ENCODE peak calls at places on chromosomes 13 and 19, in four cellular contexts. One of them, this sample, is unnamed.
A peak's percentile ranks its signal among the peaks of the same experiment; 100 is the strongest.

GRCh38 chr13:99215466-99215865 is 14.8 kb downstream of the UBAC2 start:
- DNase-seq in right lobe of liver: no peak
- DNase-seq in heart right ventricle: no peak
- DNase-seq in Peyer's patch: peak; percentile 77
- DNase-seq in this sample: no peak

GRCh38 chr13:114108894-114109293 is 23.5 kb downstream of the RASA3 start:
- DNase-seq in Peyer's patch: peak; percentile 45
- DNase-seq in heart right ventricle: no peak
- DNase-seq in right lobe of liver: peak; percentile 15
- DNase-seq in this sample: no peak

GRCh38 chr13:32880636-32881035 is 135.6 kb upstream of the KL start:
- DNase-seq in Peyer's patch: no peak
- DNase-seq in right lobe of liver: no peak
- DNase-seq in heart right ventricle: no peak
- DNase-seq in this sample: no peak

GRCh38 chr19:30388819-30389218 is 16.6 kb downstream of the ZNF536 start:
- DNase-seq in heart right ventricle: no peak
- DNase-seq in right lobe of liver: no peak
- DNase-seq in Peyer's patch: no peak
- DNase-seq in this sample: no peak

GRCh38 chr13:111915104-111915551 is 151.8 kb upstream of the SOX1 start:
- DNase-seq in heart right ventricle: no peak
- DNase-seq in right lobe of liver: no peak
- DNase-seq in Peyer's patch: peak; percentile 31
- DNase-seq in this sample: no peak

GRCh38 chr19:1270168-1270853 is 1.2 kb downstream of the CIRBP start:
- DNase-seq in Peyer's patch: no peak
- DNase-seq in heart right ventricle: no peak
- DNase-seq in right lobe of liver: no peak
- DNase-seq in this sample: no peak

GRCh38 chr19:53467503-53468262 is at the start of gene ZNF813:
- DNase-seq in heart right ventricle: peak; percentile 95
- DNase-seq in right lobe of liver: peak; percentile 96
- DNase-seq in Peyer's patch: peak; percentile 99
- DNase-seq in this sample: peak; percentile 56

GRCh38 chr13:46339035-46339666 is 47.9 kb downstream of the RUBCNL start:
- DNase-seq in right lobe of liver: peak; percentile 45
- DNase-seq in Peyer's patch: peak; percentile 58
- DNase-seq in heart right ventricle: peak; percentile 13
- DNase-seq in this sample: no peak

GRCh38 chr13:21638319-21639282 is 32.3 kb upstream of the FGF9 start:
- DNase-seq in Peyer's patch: no peak
- DNase-seq in heart right ventricle: no peak
- DNase-seq in right lobe of liver: no peak
- DNase-seq in this sample: no peak

GRCh38 chr13:106475852-106476251 is 59.6 kb downstream of the EFNB2 start:
- DNase-seq in right lobe of liver: no peak
- DNase-seq in heart right ventricle: no peak
- DNase-seq in Peyer's patch: no peak
- DNase-seq in this sample: no peak

GRCh38 chr13:95420501-95420900 is 119.2 kb upstream of the ABCC4 start:
- DNase-seq in Peyer's patch: no peak
- DNase-seq in right lobe of liver: no peak
- DNase-seq in heart right ventricle: no peak
- DNase-seq in this sample: no peak

GRCh38 chr13:72313546-72313945 is 413.9 kb downstream of the MZT1 start:
- DNase-seq in Peyer's patch: no peak
- DNase-seq in right lobe of liver: no peak
- DNase-seq in heart right ventricle: no peak
- DNase-seq in this sample: no peak
- H3K27ac ChIP-seq in Peyer's patch: no peak overlapping the region
- H3K27ac ChIP-seq in right lobe of liver: no peak overlapping the region
- H3K27ac ChIP-seq in heart right ventricle: no peak overlapping the region
- H3K27ac ChIP-seq in this sample: no peak overlapping the region

GRCh38 chr13:110869805-110870706 is 44.8 kb downstream of the ANKRD10 start:
- DNase-seq in right lobe of liver: peak; percentile 77
- DNase-seq in heart right ventricle: peak; percentile 92
- DNase-seq in Peyer's patch: peak; percentile 78
- DNase-seq in this sample: peak; percentile 95
- H3K27ac ChIP-seq in right lobe of liver: peak overlapping the region; percentile 87
- H3K27ac ChIP-seq in heart right ventricle: peak overlapping the region; percentile 89
- H3K27ac ChIP-seq in Peyer's patch: peak overlapping the region; percentile 59
- H3K27ac ChIP-seq in this sample: peak overlapping the region; percentile 85

DNA sequence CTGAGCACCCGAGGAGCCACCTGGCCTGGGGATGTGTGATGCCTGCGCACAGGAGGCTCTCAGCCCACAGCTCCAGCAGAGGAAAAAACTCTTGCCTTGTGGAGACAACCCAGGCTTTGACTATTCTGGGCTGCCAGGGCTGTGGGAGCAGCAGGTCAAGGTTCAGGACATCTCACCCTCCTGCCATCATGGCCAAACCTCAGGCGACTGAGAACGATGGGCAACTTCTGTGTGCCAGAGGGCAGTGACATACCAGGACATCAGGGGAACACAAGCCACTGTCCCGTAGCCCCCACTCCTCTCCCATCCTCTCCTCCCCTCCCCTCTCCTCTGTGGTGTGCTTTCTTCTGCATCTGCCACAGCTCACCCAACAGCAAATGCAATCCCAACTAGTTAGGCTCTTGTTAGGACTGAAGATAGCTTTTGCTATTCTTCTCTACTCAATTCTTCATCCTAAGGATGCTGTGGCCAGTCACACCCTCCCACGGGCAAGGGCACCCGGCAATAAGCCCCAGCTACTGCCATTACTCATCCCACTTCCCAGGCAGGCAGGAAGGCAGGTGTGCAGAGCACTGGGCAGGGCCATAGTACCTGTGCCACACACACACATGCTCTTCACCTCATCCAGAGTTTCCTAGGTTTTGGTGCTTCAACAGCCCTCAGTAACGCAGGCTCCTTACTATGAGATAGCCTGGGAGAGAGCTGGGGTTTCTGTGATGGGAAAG is 16.8 kb downstream of the ELL start:
- DNase-seq in right lobe of liver: no peak
- DNase-seq in Peyer's patch: peak; percentile 71
- DNase-seq in heart right ventricle: no peak
- DNase-seq in this sample: no peak
- H3K27ac ChIP-seq in right lobe of liver: peak overlapping the region; percentile 69
- H3K27ac ChIP-seq in Peyer's patch: peak overlapping the region; percentile 91
- H3K27ac ChIP-seq in heart right ventricle: no peak overlapping the region
- H3K27ac ChIP-seq in this sample: no peak overlapping the region

GRCh38 chr19:3045885-3046603 is 16.3 kb downstream of the TLE5 start:
- DNase-seq in heart right ventricle: no peak
- DNase-seq in right lobe of liver: no peak
- DNase-seq in Peyer's patch: no peak
- DNase-seq in this sample: no peak
- H3K27ac ChIP-seq in heart right ventricle: no peak overlapping the region
- H3K27ac ChIP-seq in right lobe of liver: no peak overlapping the region
- H3K27ac ChIP-seq in Peyer's patch: peak overlapping the region; percentile 49
- H3K27ac ChIP-seq in this sample: no peak overlapping the region

DNA sequence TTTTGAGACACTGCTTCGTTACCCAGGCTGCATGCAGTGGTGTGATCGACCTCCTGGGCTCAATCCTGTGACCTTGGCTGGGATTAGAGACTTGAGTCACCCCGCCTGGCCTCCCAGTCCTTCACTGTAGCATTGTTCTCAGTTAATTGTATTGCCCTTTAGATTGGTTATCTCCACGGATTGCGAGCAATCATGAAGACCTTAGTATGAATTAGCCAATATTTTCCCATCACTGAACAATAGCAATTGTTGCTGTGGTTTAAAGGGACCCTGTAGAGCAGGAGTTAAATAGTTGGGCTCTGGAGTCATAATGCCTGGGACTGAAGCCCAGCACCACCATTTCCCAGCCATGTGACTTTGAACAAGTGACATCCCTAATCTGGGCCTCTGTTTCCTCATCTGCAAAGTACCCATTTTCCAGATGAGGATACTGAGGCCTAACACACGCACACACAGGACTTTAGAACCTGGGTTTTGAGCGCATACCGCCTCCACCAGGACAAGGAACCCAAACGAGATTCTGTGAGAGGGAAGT is 8.4 kb downstream of the PPP1R14A start:
- DNase-seq in heart right ventricle: no peak
- DNase-seq in right lobe of liver: no peak
- DNase-seq in Peyer's patch: no peak
- DNase-seq in this sample: no peak
- H3K27ac ChIP-seq in heart right ventricle: peak overlapping the region; percentile 17
- H3K27ac ChIP-seq in right lobe of liver: no peak overlapping the region
- H3K27ac ChIP-seq in Peyer's patch: peak overlapping the region; percentile 85
- H3K27ac ChIP-seq in this sample: peak overlapping the region; percentile 58

GRCh38 chr19:49368711-49369358 is 5.2 kb downstream of the DKKL1 start:
- DNase-seq in right lobe of liver: no peak
- DNase-seq in Peyer's patch: no peak
- DNase-seq in heart right ventricle: no peak
- DNase-seq in this sample: no peak

GRCh38 chr19:49364083-49364687 is 508 bp downstream of the DKKL1 start:
- DNase-seq in Peyer's patch: no peak
- DNase-seq in heart right ventricle: no peak
- DNase-seq in right lobe of liver: no peak
- DNase-seq in this sample: no peak

GRCh38 chr19:49362926-49363264 is 679 bp upstream of the TEAD2 start:
- DNase-seq in heart right ventricle: peak; percentile 62
- DNase-seq in right lobe of liver: peak; percentile 41
- DNase-seq in Peyer's patch: no peak
- DNase-seq in this sample: no peak

GRCh38 chr19:49363265-49364082 is at the start of gene DKKL1:
- DNase-seq in heart right ventricle: peak; percentile 99
- DNase-seq in Peyer's patch: peak; percentile 96
- DNase-seq in right lobe of liver: peak; percentile 98
- DNase-seq in this sample: peak; percentile 94

DNA sequence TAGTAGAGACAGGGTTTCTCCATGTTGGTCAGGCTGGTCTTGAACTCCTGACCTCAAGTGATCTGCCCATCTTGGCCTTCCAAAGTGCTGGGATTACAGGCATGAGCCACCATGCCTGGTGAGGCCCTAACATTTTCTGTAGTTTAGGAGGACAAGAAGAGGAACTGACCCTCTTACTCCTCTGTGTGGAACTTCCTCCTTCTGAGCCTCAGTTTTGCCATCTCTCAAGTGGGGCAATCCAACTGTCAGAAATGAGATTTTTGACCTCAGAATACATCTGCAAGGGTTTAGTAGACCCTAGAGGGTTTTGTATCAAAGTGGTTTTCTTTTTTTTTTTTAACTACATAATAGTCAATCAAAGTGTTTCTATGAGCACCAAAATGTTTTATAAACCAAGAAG is 2.4 kb downstream of the DKKL1 start:
- DNase-seq in right lobe of liver: no peak
- DNase-seq in heart right ventricle: no peak
- DNase-seq in Peyer's patch: no peak
- DNase-seq in this sample: no peak
- H3K27ac ChIP-seq in right lobe of liver: no peak overlapping the region
- H3K27ac ChIP-seq in heart right ventricle: no peak overlapping the region
- H3K27ac ChIP-seq in Peyer's patch: no peak overlapping the region
- H3K27ac ChIP-seq in this sample: no peak overlapping the region

GRCh38 chr19:3516675-3517207 is 10.6 kb downstream of the FZR1 start:
- DNase-seq in heart right ventricle: no peak
- DNase-seq in right lobe of liver: peak; percentile 73
- DNase-seq in Peyer's patch: peak; percentile 71
- DNase-seq in this sample: no peak
- H3K27ac ChIP-seq in heart right ventricle: no peak overlapping the region
- H3K27ac ChIP-seq in right lobe of liver: peak overlapping the region; percentile 30
- H3K27ac ChIP-seq in Peyer's patch: no peak overlapping the region
- H3K27ac ChIP-seq in this sample: no peak overlapping the region

GRCh38 chr19:41500443-41500842 is 57.5 kb downstream of the ERICH4 start:
- DNase-seq in Peyer's patch: no peak
- DNase-seq in right lobe of liver: no peak
- DNase-seq in heart right ventricle: no peak
- DNase-seq in this sample: no peak
- H3K27ac ChIP-seq in Peyer's patch: peak overlapping the region; percentile 57
- H3K27ac ChIP-seq in right lobe of liver: peak overlapping the region; percentile 73
- H3K27ac ChIP-seq in heart right ventricle: peak overlapping the region; percentile 88
- H3K27ac ChIP-seq in this sample: no peak overlapping the region